ENCODE peak calls at places on chromosomes 12 and 14, in four cellular contexts. G, B, J and F are unnamed samples.

GRCh38 chr14:20427231-20428009 is 8.5 kb downstream of the KLHL33 start:
- DNase-seq in G (no peak), B (no peak), J (peak; percentile 70), F (no peak)

GRCh38 chr12:13165578-13166120 is 30.9 kb upstream of the EMP1 start:
- DNase-seq in G (no peak), B (peak; percentile 28), J (peak; percentile 81), F (peak; percentile 56)

GRCh38 chr12:18932715-18933114 is 194.8 kb downstream of the CAPZA3 start:
- DNase-seq in G (no peak), B (no peak), J (no peak), F (no peak)

GRCh38 chr14:35712466-35712865 is 96.6 kb downstream of the RALGAPA1 start:
- DNase-seq in G (no peak), B (no peak), J (no peak), F (no peak)

GRCh38 chr12:63276537-63277365 is 125.8 kb upstream of the AVPR1A start:
- DNase-seq in G (peak; percentile 46), B (peak; percentile 71), J (peak; percentile 74), F (no peak)

GRCh38 chr12:56476972-56477432 is 8.6 kb downstream of the SPRYD4 start:
- DNase-seq in G (no peak), B (no peak), J (no peak), F (no peak)

GRCh38 chr12:82832981-82833380 is 146.3 kb downstream of the TMTC2 start:
- DNase-seq in G (no peak), B (no peak), J (no peak), F (no peak)

GRCh38 chr12:115114140-115114539 is 430.2 kb upstream of the TBX3 start:
- DNase-seq in G (no peak), B (no peak), J (no peak), F (no peak)

GRCh38 chr14:75138492-75138891 is 11.6 kb upstream of the NEK9 start:
- DNase-seq in G (no peak), B (no peak), J (no peak), F (no peak)

GRCh38 chr12:39272934-39273770 is 169.8 kb downstream of the KIF21A start:
- DNase-seq in G (peak; percentile 26), B (peak; percentile 39), J (peak; percentile 68), F (no peak)

GRCh38 chr14:34610101-34610500 is 19.8 kb downstream of the SNX6 start:
- DNase-seq in G (no peak), B (no peak), J (no peak), F (no peak)

GRCh38 chr12:130456375-130457199 is 118.9 kb downstream of the PIWIL1 start:
- DNase-seq in G (no peak), B (peak; percentile 53), J (no peak), F (no peak)

GRCh38 chr14:22226381-22226780 is 362.6 kb downstream of the DAD1 start:
- DNase-seq in G (no peak), B (no peak), J (peak; percentile 20), F (no peak)

GRCh38 chr14:69698572-69698971 is 68.4 kb upstream of the SRSF5 start:
- DNase-seq in G (no peak), B (no peak), J (no peak), F (no peak)

GRCh38 chr14:56196274-56196673 is 78.1 kb downstream of the PELI2 start:
- DNase-seq in G (no peak), B (no peak), J (no peak), F (no peak)

GRCh38 chr14:77746064-77746463 is 14.9 kb downstream of the SNW1 start:
- DNase-seq in G (no peak), B (no peak), J (no peak), F (no peak)

GRCh38 chr14:61472801-61473376 is 151.5 kb downstream of the PRKCH start:
- DNase-seq in G (no peak), B (no peak), J (no peak), F (peak; percentile 65)

GRCh38 chr14:79749051-79749450 is 462.3 kb downstream of the DIO2 start:
- DNase-seq in G (peak; percentile 99), B (no peak), J (no peak), F (no peak)

GRCh38 chr12:80632835-80633234 is 74.6 kb upstream of the MYF6 start:
- DNase-seq in G (peak; percentile 5), B (peak; percentile 28), J (peak; percentile 62), F (no peak)

GRCh38 chr12:92543359-92543758 is 159.4 kb upstream of the PLEKHG7 start:
- DNase-seq in G (no peak), B (no peak), J (no peak), F (no peak)

GRCh38 chr12:15854916-15855315 is 27.3 kb upstream of the STRAP start:
- DNase-seq in G (no peak), B (no peak), J (peak; percentile 30), F (no peak)

GRCh38 chr12:124520896-124521295 is 46.5 kb downstream of the NCOR2 start:
- DNase-seq in G (no peak), B (no peak), J (no peak), F (no peak)

GRCh38 chr12:68227356-68227755 is 1.7 kb upstream of the IL26 start:
- DNase-seq in G (no peak), B (no peak), J (no peak), F (no peak)

GRCh38 chr14:100138082-100138787 is 21.2 kb downstream of the DEGS2 start:
- DNase-seq in G (no peak), B (no peak), J (no peak), F (no peak)

GRCh38 chr14:24058951-24059475 is 7.2 kb downstream of the CARMIL3 start:
- DNase-seq in G (no peak), B (no peak), J (no peak), F (no peak)